ENCODE peak calls at places on chromosomes 2 and 18, in nine cellular contexts. B, V, I, T, E, F, K, N and U are unnamed samples.

GRCh38 chr2:44770221-44771187 is 171.0 kb upstream of the SIX3 start:
- DNase-seq in B (no peak), V (no peak), I (no peak), T (no peak), E (no peak), F (no peak), K (no peak), N (no peak), U (no peak)

GRCh38 chr2:127516031-127516430 is 10.3 kb downstream of the IWS1 start:
- DNase-seq in B (peak), V (peak), I (no peak), T (peak), E (no peak), F (peak), K (no peak), N (peak), U (no peak)

GRCh38 chr18:66226782-66227181 is 377.1 kb downstream of the CDH19 start:
- DNase-seq in B (no peak), V (no peak), I (no peak), T (no peak), E (no peak), F (no peak), K (no peak), N (no peak), U (no peak)

GRCh38 chr18:42373584-42373983 is 418.6 kb downstream of the PIK3C3 start:
- DNase-seq in B (no peak), V (no peak), I (peak), T (no peak), E (no peak), F (no peak), K (no peak), N (no peak), U (no peak)

GRCh38 chr2:52269696-52270485 is 1238.0 kb upstream of the NRXN1 start:
- DNase-seq in B (no peak), V (no peak), I (no peak), T (no peak), E (no peak), F (no peak), K (peak), N (no peak), U (no peak)

GRCh38 chr18:48949606-48950535 is 894 bp downstream of the SMAD7 start:
- DNase-seq in B (no peak), V (no peak), I (peak), T (no peak), E (no peak), F (peak), K (peak), N (peak), U (no peak)

GRCh38 chr18:11121426-11121825 is 27.9 kb downstream of the PIEZO2 start:
- DNase-seq in B (no peak), V (no peak), I (no peak), T (no peak), E (no peak), F (no peak), K (no peak), N (no peak), U (no peak)

GRCh38 chr2:228556707-228557106 is 375.2 kb upstream of the SPHKAP start:
- DNase-seq in B (no peak), V (no peak), I (no peak), T (no peak), E (no peak), F (no peak), K (peak), N (peak), U (no peak)

GRCh38 chr2:209619782-209620181 is 151.8 kb upstream of the UNC80 start:
- DNase-seq in B (no peak), V (no peak), I (peak), T (peak), E (no peak), F (no peak), K (no peak), N (no peak), U (no peak)

GRCh38 chr2:240788482-240788881 is 31.5 kb downstream of the KIF1A start:
- DNase-seq in B (no peak), V (no peak), I (no peak), T (no peak), E (no peak), F (no peak), K (no peak), N (no peak), U (no peak)

GRCh38 chr2:234496835-234497591 is at the start of gene ARL4C:
- DNase-seq in B (peak), V (no peak), I (peak), T (peak), E (peak), F (peak), K (peak), N (peak), U (peak)